ENCODE peak calls at places on chromosomes 7 and 10, in ten cellular contexts. T is foreskin melanocyte; G is effector memory CD8-positive, alpha-beta T cell; E is GM12865; H is activated CD4-positive, alpha-beta T cell treated with anti-CD3 and anti-CD28 coated beads for 1 hour; K is NCI-H460; B is NCI-H774; S is activated CD4-positive, CD25-positive, alpha-beta regulatory T cell treated with anti-CD3 and anti-CD28 coated beads, Interleukin-2, amount 50 U/mL, for 72 hours; X is stimulated activated CD4-positive, alpha-beta T cell treated with anti-CD3 and anti-CD28 coated beads, TNF-alpha, amount 100 ng/mL, for 24 hours; V is brain microvascular endothelial cell. R is an unnamed sample.

GRCh38 chr10:52232561-52233350 is 81.3 kb upstream of the DKK1 start:
- DNase-seq in H (no peak), X (no peak), S (no peak), E (peak), K (no peak), V (peak), G (no peak), B (no peak), T (no peak), R (no peak)

GRCh38 chr7:82194011-82194410 is 249.6 kb downstream of the CACNA2D1 start:
- DNase-seq in H (no peak), K (no peak), B (no peak), G (no peak), T (no peak), V (peak), S (no peak), X (no peak), E (no peak), R (peak)

GRCh38 chr10:16119445-16119844 is 259.1 kb upstream of the MINDY3 start:
- DNase-seq in X (no peak), T (no peak), B (no peak), H (no peak), K (no peak), V (no peak), E (no peak), G (no peak), S (no peak), R (no peak)

GRCh38 chr7:77537595-77538185 is 595 bp downstream of the PTPN12 start:
- DNase-seq in T (no peak), V (peak), X (peak), E (peak), S (peak), H (peak), G (peak), B (no peak), K (no peak), R (no peak)

GRCh38 chr10:73577788-73578187 is 13.4 kb downstream of the USP54 start:
- DNase-seq in K (no peak), E (no peak), X (no peak), S (no peak), H (no peak), T (no peak), G (no peak), V (no peak), B (no peak), R (peak)

GRCh38 chr7:113134025-113134424 is 15.7 kb upstream of the SMIM30 start:
- DNase-seq in B (no peak), K (no peak), G (no peak), V (no peak), X (no peak), E (no peak), H (no peak), S (no peak), T (no peak), R (no peak)

GRCh38 chr10:65142641-65143435 is 1621.6 kb downstream of the REEP3 start:
- DNase-seq in B (no peak), S (no peak), X (no peak), T (no peak), G (no peak), K (no peak), H (no peak), E (no peak), V (no peak), R (no peak)

GRCh38 chr10:9045311-9045710 is 990.8 kb downstream of the GATA3 start:
- DNase-seq in X (no peak), G (no peak), S (no peak), V (no peak), E (no peak), H (no peak), B (no peak), K (no peak), T (no peak), R (no peak)

GRCh38 chr7:24323961-24324480 is 40.0 kb downstream of the NPY start:
- DNase-seq in B (no peak), K (no peak), T (no peak), E (no peak), S (no peak), V (no peak), G (no peak), X (no peak), H (no peak), R (no peak)

GRCh38 chr7:70574970-70575799 is 556.8 kb upstream of the GALNT17 start:
- DNase-seq in E (no peak), H (no peak), B (no peak), V (no peak), T (no peak), K (no peak), X (no peak), S (no peak), G (no peak), R (peak)

R was measured in foreskin keratinocyte.